ENCODE peak calls at places on chromosomes 4 and X, in seven cellular contexts. One of them, this sample, is unnamed.

GRCh38 chrX:46912673-46913491 is 661 bp downstream of the JADE3 start:
- DNase-seq in transverse colon: peak
- DNase-seq in K562: peak
- DNase-seq in SK-N-SH: peak
- DNase-seq in A549: peak
- DNase-seq in stomach: peak
- DNase-seq in upper lobe of left lung: peak
- DNase-seq in this sample: peak

GRCh38 chr4:182969651-182970279 is 52.6 kb upstream of the DCTD start:
- DNase-seq in stomach: no peak
- DNase-seq in upper lobe of left lung: no peak
- DNase-seq in transverse colon: no peak
- DNase-seq in A549: peak
- DNase-seq in K562: peak
- DNase-seq in SK-N-SH: no peak
- DNase-seq in this sample: no peak

GRCh38 chrX:477441-478012 is 90.8 kb upstream of the PPP2R3B start:
- DNase-seq in stomach: no peak
- DNase-seq in SK-N-SH: no peak
- DNase-seq in A549: no peak
- DNase-seq in upper lobe of left lung: no peak
- DNase-seq in K562: no peak
- DNase-seq in transverse colon: no peak
- DNase-seq in this sample: no peak

GRCh38 chr4:83876047-83876446 is 340.1 kb downstream of the GPAT3 start:
- DNase-seq in SK-N-SH: no peak
- DNase-seq in K562: no peak
- DNase-seq in stomach: no peak
- DNase-seq in upper lobe of left lung: no peak
- DNase-seq in transverse colon: no peak
- DNase-seq in A549: no peak
- DNase-seq in this sample: no peak

GRCh38 chr4:169383724-169384123 is 113.0 kb upstream of the SH3RF1 start:
- DNase-seq in K562: no peak
- DNase-seq in upper lobe of left lung: no peak
- DNase-seq in transverse colon: no peak
- DNase-seq in stomach: no peak
- DNase-seq in SK-N-SH: no peak
- DNase-seq in A549: peak
- DNase-seq in this sample: no peak

GRCh38 chr4:41865981-41866798 is 69.0 kb upstream of the TMEM33 start:
- DNase-seq in SK-N-SH: no peak
- DNase-seq in transverse colon: no peak
- DNase-seq in upper lobe of left lung: peak
- DNase-seq in A549: no peak
- DNase-seq in stomach: no peak
- DNase-seq in K562: no peak
- DNase-seq in this sample: no peak

GRCh38 chr4:180828455-180829018 is 1414.7 kb upstream of the TENM3 start:
- DNase-seq in upper lobe of left lung: no peak
- DNase-seq in transverse colon: no peak
- DNase-seq in K562: no peak
- DNase-seq in stomach: no peak
- DNase-seq in SK-N-SH: peak
- DNase-seq in A549: peak
- DNase-seq in this sample: no peak

GRCh38 chr4:6497796-6498195 is 25.4 kb upstream of the PPP2R2C start:
- DNase-seq in A549: no peak
- DNase-seq in SK-N-SH: no peak
- DNase-seq in transverse colon: no peak
- DNase-seq in K562: no peak
- DNase-seq in upper lobe of left lung: no peak
- DNase-seq in stomach: no peak
- DNase-seq in this sample: no peak

GRCh38 chr4:57462843-57463242 is 352.7 kb upstream of the IGFBP7 start:
- DNase-seq in upper lobe of left lung: no peak
- DNase-seq in A549: no peak
- DNase-seq in K562: no peak
- DNase-seq in SK-N-SH: no peak
- DNase-seq in stomach: no peak
- DNase-seq in transverse colon: peak
- DNase-seq in this sample: no peak

GRCh38 chrX:132180929-132181328 is 38.3 kb downstream of the RAP2C start:
- DNase-seq in K562: no peak
- DNase-seq in stomach: no peak
- DNase-seq in SK-N-SH: no peak
- DNase-seq in upper lobe of left lung: no peak
- DNase-seq in transverse colon: no peak
- DNase-seq in A549: no peak
- DNase-seq in this sample: no peak

GRCh38 chrX:2701600-2701999 is 10.5 kb downstream of the CD99 start:
- DNase-seq in upper lobe of left lung: no peak
- DNase-seq in transverse colon: no peak
- DNase-seq in stomach: no peak
- DNase-seq in A549: no peak
- DNase-seq in K562: no peak
- DNase-seq in SK-N-SH: no peak
- DNase-seq in this sample: no peak

GRCh38 chrX:41303013-41303412 is 30.9 kb upstream of the DDX3X start:
- DNase-seq in SK-N-SH: no peak
- DNase-seq in stomach: no peak
- DNase-seq in upper lobe of left lung: no peak
- DNase-seq in K562: no peak
- DNase-seq in transverse colon: no peak
- DNase-seq in A549: no peak
- DNase-seq in this sample: no peak

GRCh38 chrX:12563121-12563520 is 228.1 kb upstream of the PRPS2 start:
- DNase-seq in K562: no peak
- DNase-seq in transverse colon: no peak
- DNase-seq in A549: no peak
- DNase-seq in SK-N-SH: no peak
- DNase-seq in upper lobe of left lung: no peak
- DNase-seq in stomach: no peak
- DNase-seq in this sample: no peak

GRCh38 chrX:30881797-30882196 is 7.3 kb downstream of the TAB3 start:
- DNase-seq in A549: no peak
- DNase-seq in SK-N-SH: no peak
- DNase-seq in K562: no peak
- DNase-seq in upper lobe of left lung: no peak
- DNase-seq in stomach: no peak
- DNase-seq in transverse colon: no peak
- DNase-seq in this sample: no peak

GRCh38 chrX:79366888-79367749 is at the start of gene ITM2A:
- DNase-seq in K562: peak
- DNase-seq in stomach: peak
- DNase-seq in A549: no peak
- DNase-seq in upper lobe of left lung: peak
- DNase-seq in transverse colon: peak
- DNase-seq in SK-N-SH: peak
- DNase-seq in this sample: peak

GRCh38 chr4:7361256-7361655 is 73.5 kb downstream of the PSAPL1 start:
- DNase-seq in upper lobe of left lung: no peak
- DNase-seq in stomach: no peak
- DNase-seq in A549: no peak
- DNase-seq in K562: no peak
- DNase-seq in SK-N-SH: no peak
- DNase-seq in transverse colon: no peak
- DNase-seq in this sample: peak

GRCh38 chr4:2761035-2761923 is 5.1 kb upstream of the TNIP2 start:
- DNase-seq in stomach: peak
- DNase-seq in transverse colon: peak
- DNase-seq in K562: peak
- DNase-seq in upper lobe of left lung: no peak
- DNase-seq in A549: no peak
- DNase-seq in SK-N-SH: peak
- DNase-seq in this sample: no peak

GRCh38 chr4:53914313-53915016 is 149.9 kb downstream of the CHIC2 start:
- DNase-seq in stomach: peak
- DNase-seq in transverse colon: no peak
- DNase-seq in A549: peak
- DNase-seq in K562: no peak
- DNase-seq in upper lobe of left lung: no peak
- DNase-seq in SK-N-SH: no peak
- DNase-seq in this sample: no peak

GRCh38 chr4:123353656-123354055 is 42.9 kb upstream of the SPRY1 start:
- DNase-seq in K562: no peak
- DNase-seq in transverse colon: no peak
- DNase-seq in upper lobe of left lung: no peak
- DNase-seq in stomach: no peak
- DNase-seq in A549: no peak
- DNase-seq in SK-N-SH: no peak
- DNase-seq in this sample: no peak

GRCh38 chr4:139167774-139168444 is 9.1 kb downstream of the ELF2 start:
- DNase-seq in K562: peak
- DNase-seq in SK-N-SH: peak
- DNase-seq in transverse colon: no peak
- DNase-seq in A549: peak
- DNase-seq in stomach: no peak
- DNase-seq in upper lobe of left lung: no peak
- DNase-seq in this sample: no peak

GRCh38 chr4:157776930-157777329 is 395.9 kb downstream of the GASK1B start:
- DNase-seq in A549: no peak
- DNase-seq in transverse colon: no peak
- DNase-seq in upper lobe of left lung: no peak
- DNase-seq in SK-N-SH: no peak
- DNase-seq in stomach: no peak
- DNase-seq in K562: no peak
- DNase-seq in this sample: no peak

GRCh38 chr4:157775971-157776370 is 396.9 kb downstream of the GASK1B start:
- DNase-seq in upper lobe of left lung: no peak
- DNase-seq in K562: no peak
- DNase-seq in stomach: no peak
- DNase-seq in A549: no peak
- DNase-seq in transverse colon: no peak
- DNase-seq in SK-N-SH: no peak
- DNase-seq in this sample: no peak

GRCh38 chr4:157781361-157781760 is 391.5 kb downstream of the GASK1B start:
- DNase-seq in SK-N-SH: no peak
- DNase-seq in stomach: no peak
- DNase-seq in K562: no peak
- DNase-seq in transverse colon: no peak
- DNase-seq in A549: no peak
- DNase-seq in upper lobe of left lung: no peak
- DNase-seq in this sample: no peak

DNA sequence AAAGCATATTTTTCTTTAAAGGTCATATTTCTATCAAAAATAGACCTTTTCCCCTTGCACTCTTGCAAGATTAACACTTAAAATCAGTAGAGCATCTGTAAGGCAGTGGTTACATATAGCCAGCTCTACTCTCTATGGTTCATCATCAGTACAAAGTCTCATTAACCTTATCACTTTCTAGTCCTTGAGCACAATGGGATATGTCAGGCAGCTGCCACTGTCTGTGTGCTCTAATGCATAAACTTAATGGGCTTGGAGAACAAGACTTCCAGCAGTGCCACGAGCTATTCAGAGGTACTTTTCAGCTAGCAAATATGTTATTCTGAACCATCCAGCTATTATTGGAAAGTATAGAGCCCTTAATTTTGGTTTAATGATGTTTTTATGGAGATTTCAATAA is 393.7 kb downstream of the GASK1B start:
- DNase-seq in transverse colon: no peak
- DNase-seq in K562: no peak
- DNase-seq in stomach: no peak
- DNase-seq in SK-N-SH: no peak
- DNase-seq in A549: no peak
- DNase-seq in upper lobe of left lung: no peak
- DNase-seq in this sample: no peak
- TF ChIP-seq EP300 in transverse colon: no peak
- TF ChIP-seq EP300 in K562: no peak
- TF ChIP-seq EP300 in stomach: no peak
- TF ChIP-seq EP300 in SK-N-SH: no peak
- TF ChIP-seq EP300 in A549: no peak
- TF ChIP-seq EP300 in upper lobe of left lung: no peak
- TF ChIP-seq EP300 in this sample: no peak

DNA sequence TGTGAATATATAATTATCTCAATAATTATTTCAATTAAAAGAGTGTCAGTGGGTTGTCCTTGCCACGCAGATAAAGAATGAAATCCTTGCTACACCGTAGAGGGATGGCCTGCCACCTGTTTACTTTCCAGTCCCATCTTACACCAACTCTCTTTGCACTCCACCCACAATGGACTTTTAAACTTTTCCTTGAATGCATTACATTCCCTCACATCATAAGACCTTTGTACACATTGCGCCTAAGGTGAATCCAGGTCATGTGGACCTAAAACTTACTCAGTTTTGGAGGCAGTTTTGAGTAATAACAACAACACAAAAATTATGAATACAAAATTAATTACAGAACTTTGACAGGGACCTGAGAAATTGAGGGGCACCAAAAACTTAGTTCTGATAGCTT is 78.7 kb upstream of the PDE5A start:
- DNase-seq in K562: no peak
- DNase-seq in stomach: no peak
- DNase-seq in A549: no peak
- DNase-seq in transverse colon: peak
- DNase-seq in upper lobe of left lung: no peak
- DNase-seq in SK-N-SH: no peak
- DNase-seq in this sample: no peak
- TF ChIP-seq EP300 in K562: no peak
- TF ChIP-seq EP300 in stomach: no peak
- TF ChIP-seq EP300 in A549: no peak
- TF ChIP-seq EP300 in transverse colon: no peak
- TF ChIP-seq EP300 in upper lobe of left lung: no peak
- TF ChIP-seq EP300 in SK-N-SH: no peak
- TF ChIP-seq EP300 in this sample: no peak

DNA sequence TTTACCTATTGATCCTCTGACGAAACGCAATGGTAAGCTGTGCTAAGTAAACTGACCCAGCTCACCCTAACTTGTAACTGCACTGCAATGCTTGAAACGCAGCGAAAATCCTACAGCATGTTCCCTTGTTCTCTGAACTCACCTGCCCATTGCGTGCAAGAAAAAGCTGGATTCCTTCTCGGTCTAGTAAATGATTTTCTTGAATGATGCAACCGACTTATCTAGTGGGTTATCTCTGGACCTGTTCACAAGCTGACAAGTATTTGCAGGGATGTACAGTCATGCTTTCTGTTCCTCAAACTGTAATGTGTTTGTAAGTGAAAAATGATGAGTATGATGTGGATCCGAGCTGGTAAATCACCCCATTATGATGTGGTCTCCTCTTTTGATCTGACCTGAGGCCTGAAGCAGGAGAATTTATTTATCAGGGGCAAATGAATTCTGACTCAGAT is 140.1 kb downstream of the BTC start:
- DNase-seq in transverse colon: no peak
- DNase-seq in SK-N-SH: no peak
- DNase-seq in K562: no peak
- DNase-seq in stomach: no peak
- DNase-seq in upper lobe of left lung: no peak
- DNase-seq in A549: peak
- DNase-seq in this sample: no peak
- TF ChIP-seq EP300 in transverse colon: no peak
- TF ChIP-seq EP300 in SK-N-SH: no peak
- TF ChIP-seq EP300 in K562: no peak
- TF ChIP-seq EP300 in stomach: no peak
- TF ChIP-seq EP300 in upper lobe of left lung: no peak
- TF ChIP-seq EP300 in A549: peak
- TF ChIP-seq EP300 in this sample: no peak

DNA sequence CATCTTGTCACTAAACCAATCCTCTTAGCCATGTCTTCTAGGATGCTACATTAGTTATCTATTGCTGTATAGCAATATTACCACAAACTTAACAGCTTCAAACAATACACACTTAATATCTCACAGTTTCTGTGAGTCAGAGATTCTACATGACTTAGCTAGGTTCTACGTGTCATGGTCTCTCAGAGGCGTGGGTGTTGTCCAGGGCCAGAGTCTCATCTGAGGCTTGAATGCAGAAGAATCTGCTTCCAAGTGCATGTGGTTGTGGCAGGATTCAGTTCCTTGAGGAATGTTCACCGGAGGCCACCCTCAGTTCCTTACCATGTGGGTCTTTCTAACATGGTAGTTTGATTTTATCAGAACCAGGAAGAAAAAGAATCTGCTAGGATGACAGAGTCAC is 26.4 kb downstream of the PPP1R2C start:
- DNase-seq in SK-N-SH: no peak
- DNase-seq in upper lobe of left lung: no peak
- DNase-seq in stomach: no peak
- DNase-seq in A549: no peak
- DNase-seq in K562: no peak
- DNase-seq in transverse colon: no peak
- DNase-seq in this sample: no peak
- TF ChIP-seq EP300 in SK-N-SH: no peak
- TF ChIP-seq EP300 in upper lobe of left lung: no peak
- TF ChIP-seq EP300 in stomach: no peak
- TF ChIP-seq EP300 in A549: no peak
- TF ChIP-seq EP300 in K562: no peak
- TF ChIP-seq EP300 in transverse colon: no peak
- TF ChIP-seq EP300 in this sample: no peak